ENCODE peak calls at places on chromosomes 12 and 14, in seven cellular contexts. W is occipital lobe; N is non-pigmented ciliary epithelial cell; J is HCT116; F is activated T-cell treated with anti-CD3 and anti-CD28 coated beads, Interleukin-2, amount 50 U/mL, for 1 hour; I is DMS53; H is fibroblast of pulmonary artery. V is an unnamed sample.

GRCh38 chr12:88306471-88307069 is 164.5 kb downstream of the TMTC3 start:
- DNase-seq in W (no peak), N (no peak), H (no peak), J (no peak), I (no peak), F (no peak), V (no peak)

GRCh38 chr12:79569679-79570078 is 121.1 kb downstream of the PAWR start:
- DNase-seq in N (no peak), W (no peak), J (no peak), F (no peak), H (no peak), I (no peak), V (no peak)

GRCh38 chr12:53098982-53099651 is 1.6 kb downstream of the IGFBP6 start:
- DNase-seq in H (peak), W (peak), I (peak), N (peak), J (peak), F (peak), V (peak)

GRCh38 chr12:12976366-12976765 is 23.7 kb downstream of the HEBP1 start:
- DNase-seq in I (peak), F (no peak), H (peak), J (no peak), N (peak), W (peak), V (no peak)

GRCh38 chr12:26728205-26729050 is 104.6 kb downstream of the ITPR2 start:
- DNase-seq in I (no peak), H (no peak), J (no peak), N (no peak), F (no peak), W (no peak), V (no peak)

GRCh38 chr12:29226621-29227020 is 77.5 kb downstream of the FAR2 start:
- DNase-seq in F (no peak), J (no peak), N (no peak), I (no peak), H (peak), W (no peak), V (no peak)

GRCh38 chr12:6998708-6999451 is 19.4 kb downstream of the LPCAT3 start:
- DNase-seq in I (peak), J (peak), N (no peak), H (no peak), W (no peak), F (no peak), V (no peak)

GRCh38 chr12:109541412-109541725 is 31.9 kb downstream of the MMAB start:
- DNase-seq in I (no peak), W (no peak), F (no peak), H (no peak), J (no peak), N (no peak), V (no peak)

GRCh38 chr14:95054346-95055280 is 102.7 kb downstream of the DICER1 start:
- DNase-seq in W (no peak), H (no peak), J (no peak), F (no peak), N (no peak), I (no peak), V (peak)

GRCh38 chr12:88472248-88472647 is 108.0 kb downstream of the KITLG start:
- DNase-seq in I (no peak), J (no peak), F (no peak), N (no peak), W (no peak), H (peak), V (no peak)

GRCh38 chr12:100573499-100574261 is at the start of gene GAS2L3:
- DNase-seq in W (peak), F (peak), N (no peak), J (peak), H (peak), I (peak), V (peak)

GRCh38 chr14:22547948-22548750 is 40.9 kb downstream of the DAD1 start:
- DNase-seq in I (no peak), N (no peak), J (no peak), W (no peak), F (peak), H (no peak), V (no peak)

GRCh38 chr14:92997343-92998061 is 74.6 kb downstream of the CHGA start:
- DNase-seq in N (no peak), H (peak), I (no peak), J (no peak), W (no peak), F (no peak), V (no peak)

GRCh38 chr12:121346747-121347146 is 5.5 kb downstream of the ANAPC5 start:
- DNase-seq in F (no peak), H (no peak), W (no peak), J (no peak), I (no peak), N (no peak), V (no peak)

GRCh38 chr14:61462566-61463195 is 141.3 kb downstream of the PRKCH start:
- DNase-seq in F (no peak), W (no peak), I (no peak), H (peak), J (no peak), N (peak), V (no peak)

GRCh38 chr14:96275182-96276112 is 19.4 kb downstream of the BDKRB1 start:
- DNase-seq in I (peak), J (peak), N (no peak), W (peak), H (peak), F (peak), V (peak)